ENCODE peak calls at places on chromosomes 16 and 17, in six cellular contexts. Y is HCT116, V is H1, J is K562, C is GM12878, Q is HepG2. X is an unnamed sample.

GRCh38 chr17:77146882-77147281 is 6.1 kb downstream of the SEC14L1 start:
- DNase-seq in Y (no peak), V (no peak), J (no peak), C (no peak), Q (no peak), X (no peak)

GRCh38 chr16:9039208-9039607 is 52.2 kb upstream of the HAPSTR1 start:
- DNase-seq in Y (no peak), V (no peak), J (no peak), C (no peak), Q (no peak), X (no peak)

GRCh38 chr17:17855334-17855725 is 18.5 kb upstream of the SREBF1 start:
- DNase-seq in Y (no peak), V (no peak), J (no peak), C (no peak), Q (no peak), X (no peak)

GRCh38 chr16:68961778-68962402 is 118.6 kb downstream of the TANGO6 start:
- DNase-seq in Y (no peak), V (no peak), J (no peak), C (no peak), Q (no peak), X (no peak)

GRCh38 chr16:66240996-66241395 is 125.5 kb upstream of the CDH5 start:
- DNase-seq in Y (no peak), V (no peak), J (no peak), C (no peak), Q (no peak), X (no peak)

GRCh38 chr17:62618647-62619412 is 8.6 kb upstream of the MRC2 start:
- DNase-seq in Y (no peak), V (no peak), J (no peak), C (no peak), Q (no peak), X (no peak)

GRCh38 chr17:66676421-66676820 is 158.5 kb upstream of the CACNG5 start:
- DNase-seq in Y (peak), V (no peak), J (no peak), C (no peak), Q (no peak), X (no peak)

GRCh38 chr17:82461827-82462524 is 3.4 kb downstream of the NARF start:
- DNase-seq in Y (no peak), V (no peak), J (peak), C (no peak), Q (peak), X (no peak)

GRCh38 chr16:73154063-73154870 is 106.3 kb upstream of the ZFHX3 start:
- DNase-seq in Y (no peak), V (no peak), J (no peak), C (no peak), Q (no peak), X (no peak)

GRCh38 chr17:64448665-64449512 is at the start of gene MILR1:
- DNase-seq in Y (peak), V (no peak), J (peak), C (peak), Q (no peak), X (no peak)

GRCh38 chr17:17523714-17524075 is 27.5 kb upstream of the RASD1 start:
- DNase-seq in Y (no peak), V (no peak), J (no peak), C (no peak), Q (no peak), X (no peak)

GRCh38 chr17:44591223-44591622 is 33.9 kb downstream of the FZD2 start:
- DNase-seq in Y (no peak), V (no peak), J (no peak), C (no peak), Q (no peak), X (no peak)

GRCh38 chr17:1948517-1948825 is 76.7 kb downstream of the RTN4RL1 start:
- DNase-seq in Y (no peak), V (no peak), J (no peak), C (no peak), Q (no peak), X (no peak)
- TF ChIP-seq ZNF274 in Y (no peak), V (no peak), J (no peak), C (no peak), Q (no peak), X (no peak)

DNA sequence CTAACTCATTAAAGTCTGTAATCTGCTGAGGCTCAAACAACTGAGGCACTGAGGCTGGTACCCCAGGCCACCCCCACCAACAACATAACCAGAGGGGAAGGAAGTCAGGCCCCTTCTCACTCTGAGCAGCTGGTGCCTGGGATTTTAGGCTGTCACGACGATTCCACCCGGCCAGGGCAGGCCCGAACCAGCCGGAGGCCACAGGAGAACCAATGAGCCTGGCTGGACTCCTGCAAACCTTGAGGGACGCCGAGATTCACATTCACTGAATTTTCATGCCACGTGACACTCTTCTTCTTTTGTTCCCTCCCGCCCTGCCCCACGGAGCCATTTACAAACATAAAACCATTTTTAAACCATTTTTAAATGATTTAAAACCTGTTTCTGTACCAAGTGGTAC is 48.1 kb downstream of the RPH3AL start:
- DNase-seq in Y (no peak), V (no peak), J (no peak), C (no peak), Q (no peak), X (no peak)
- TF ChIP-seq ZNF274 in Y (no peak), V (no peak), J (no peak), C (no peak), Q (no peak), X (no peak)

DNA sequence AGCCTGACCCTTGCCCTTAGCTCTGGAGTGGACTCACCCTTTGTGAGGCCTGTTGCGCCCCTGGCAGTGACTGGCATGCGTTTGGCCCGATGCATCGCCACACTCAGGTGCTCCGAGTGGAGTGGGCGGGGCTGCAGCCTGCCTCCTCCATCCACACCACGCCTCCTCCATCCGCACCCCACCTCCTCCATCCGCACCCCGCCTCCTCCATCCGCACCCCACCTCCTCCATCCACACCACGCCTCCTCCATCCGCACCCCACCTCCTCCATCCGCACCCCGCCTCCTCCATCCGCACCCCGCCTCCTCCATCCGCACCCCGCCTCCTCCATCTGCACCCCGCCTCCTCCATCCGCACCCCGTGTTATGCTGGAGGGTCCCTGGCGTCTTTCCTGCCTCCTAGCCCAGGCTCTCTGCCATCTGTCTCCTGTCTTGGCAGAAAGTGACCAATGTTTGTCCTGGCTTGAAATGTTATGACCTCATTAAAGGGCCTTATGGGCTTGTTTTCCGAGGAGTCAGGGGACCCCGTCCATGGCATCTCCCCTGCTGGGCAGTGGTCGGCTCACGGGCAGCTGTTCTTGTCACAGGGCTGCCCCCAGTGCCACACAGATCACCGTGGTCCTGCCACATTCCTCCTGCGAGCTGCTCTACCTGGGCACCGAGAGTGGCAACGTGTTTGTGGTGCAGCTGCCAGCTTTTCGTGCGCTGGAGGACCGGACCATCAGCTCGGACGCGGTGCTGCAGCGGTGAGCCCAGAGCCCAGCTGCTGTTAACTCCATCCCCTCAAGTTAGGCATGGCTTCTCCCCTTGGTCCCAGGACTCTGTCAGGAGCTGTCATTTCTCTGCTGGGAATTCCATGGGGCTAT is 28.7 kb upstream of the MYO15B start:
- DNase-seq in Y (no peak), V (no peak), J (peak), C (no peak), Q (no peak), X (no peak)
- TF ChIP-seq ZNF274 in Y (no peak), V (no peak), J (no peak), C (no peak), Q (no peak), X (no peak)

DNA sequence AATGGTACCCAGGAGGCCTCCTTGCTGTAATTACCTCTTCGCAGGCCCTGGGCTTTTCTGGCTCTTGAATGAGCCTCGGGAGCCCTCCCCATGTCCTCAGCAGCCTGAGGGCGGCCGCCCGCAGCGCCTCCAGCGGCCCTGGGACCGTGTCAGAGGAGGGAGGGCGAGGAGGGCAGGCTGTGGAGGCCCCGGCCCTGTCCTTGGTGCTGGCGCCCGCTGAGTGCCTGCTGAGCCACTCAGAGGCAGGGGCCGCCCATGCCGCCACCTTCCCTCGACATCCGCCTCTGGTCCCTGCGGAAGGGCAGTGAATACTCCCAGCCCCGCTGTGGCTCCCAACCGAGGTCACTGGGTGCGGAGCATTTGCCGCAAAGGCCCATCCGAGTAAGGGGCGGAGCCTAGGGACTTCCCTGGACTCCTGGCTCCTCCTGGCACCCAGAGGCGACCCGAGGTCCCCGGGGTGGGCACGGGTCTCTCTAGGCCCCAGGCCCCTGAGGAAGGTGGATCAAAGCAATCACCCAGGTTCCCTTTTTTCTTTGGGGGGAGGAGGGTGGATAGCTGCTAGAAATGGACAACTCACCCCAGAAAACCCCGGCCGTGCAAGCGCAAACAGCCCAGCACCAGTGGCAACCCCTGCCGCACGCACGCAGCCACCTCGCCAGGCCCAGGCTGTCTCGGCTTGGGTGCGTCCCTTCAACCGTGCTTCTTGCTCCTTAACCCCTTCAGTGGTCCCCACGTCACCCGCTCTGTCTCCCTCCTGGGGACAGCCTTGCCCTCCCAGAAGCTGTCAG is 2.7 kb downstream of the RBFOX3 start:
- DNase-seq in Y (peak), V (peak), J (peak), C (no peak), Q (no peak), X (peak)
- TF ChIP-seq ZNF274 in Y (no peak), V (no peak), J (no peak), C (no peak), Q (no peak), X (no peak)

X was measured in NT2/D1.